ENCODE peak calls at places on chromosomes 13 and 19, in eight cellular contexts. One of them, this sample, is unnamed.

GRCh38 chr19:7257148-7258041 is 36.8 kb downstream of the INSR start:
- DNase-seq in IMR-90: peak; percentile 67
- DNase-seq in naive thymus-derived CD4-positive, alpha-beta T cell: no peak
- DNase-seq in left lung: no peak
- DNase-seq in heart right ventricle: no peak
- DNase-seq in upper lobe of left lung: peak; percentile 39
- DNase-seq in A549: peak; percentile 5
- DNase-seq in body of pancreas: peak; percentile 90
- DNase-seq in this sample: no peak

GRCh38 chr13:90299238-90299637 is 1048.2 kb upstream of the MIR17HG start:
- DNase-seq in A549: no peak
- DNase-seq in body of pancreas: no peak
- DNase-seq in heart right ventricle: no peak
- DNase-seq in left lung: no peak
- DNase-seq in upper lobe of left lung: no peak
- DNase-seq in IMR-90: no peak
- DNase-seq in naive thymus-derived CD4-positive, alpha-beta T cell: no peak
- DNase-seq in this sample: no peak

GRCh38 chr19:47228168-47228936 is 2.6 kb downstream of the BBC3 start:
- DNase-seq in A549: peak; percentile 85
- DNase-seq in heart right ventricle: peak; percentile 47
- DNase-seq in body of pancreas: peak; percentile 52
- DNase-seq in upper lobe of left lung: peak; percentile 71
- DNase-seq in naive thymus-derived CD4-positive, alpha-beta T cell: peak; percentile 52
- DNase-seq in left lung: no peak
- DNase-seq in IMR-90: peak; percentile 17
- DNase-seq in this sample: peak; percentile 37

GRCh38 chr13:27403252-27403678 is 21.2 kb upstream of the GTF3A start:
- DNase-seq in upper lobe of left lung: no peak
- DNase-seq in naive thymus-derived CD4-positive, alpha-beta T cell: no peak
- DNase-seq in A549: no peak
- DNase-seq in body of pancreas: no peak
- DNase-seq in left lung: no peak
- DNase-seq in heart right ventricle: no peak
- DNase-seq in IMR-90: peak; percentile 65
- DNase-seq in this sample: no peak

GRCh38 chr13:19845758-19846157 is 17.7 kb downstream of the ZMYM5 start:
- DNase-seq in left lung: no peak
- DNase-seq in body of pancreas: no peak
- DNase-seq in IMR-90: peak; percentile 99
- DNase-seq in naive thymus-derived CD4-positive, alpha-beta T cell: no peak
- DNase-seq in upper lobe of left lung: no peak
- DNase-seq in heart right ventricle: no peak
- DNase-seq in A549: peak; percentile 76
- DNase-seq in this sample: no peak

GRCh38 chr13:93244141-93244917 is 17.7 kb downstream of the GPC6 start:
- DNase-seq in upper lobe of left lung: no peak
- DNase-seq in body of pancreas: no peak
- DNase-seq in IMR-90: peak; percentile 67
- DNase-seq in naive thymus-derived CD4-positive, alpha-beta T cell: no peak
- DNase-seq in heart right ventricle: no peak
- DNase-seq in A549: no peak
- DNase-seq in left lung: no peak
- DNase-seq in this sample: no peak

GRCh38 chr19:10624585-10624984 is 768 bp upstream of the SLC44A2 start:
- DNase-seq in naive thymus-derived CD4-positive, alpha-beta T cell: peak; percentile 29
- DNase-seq in left lung: no peak
- DNase-seq in A549: no peak
- DNase-seq in heart right ventricle: no peak
- DNase-seq in upper lobe of left lung: no peak
- DNase-seq in body of pancreas: no peak
- DNase-seq in IMR-90: no peak
- DNase-seq in this sample: no peak

GRCh38 chr13:88086577-88086976 is 415.4 kb downstream of the SLITRK5 start:
- DNase-seq in naive thymus-derived CD4-positive, alpha-beta T cell: no peak
- DNase-seq in left lung: no peak
- DNase-seq in heart right ventricle: no peak
- DNase-seq in A549: no peak
- DNase-seq in body of pancreas: no peak
- DNase-seq in IMR-90: peak; percentile 22
- DNase-seq in upper lobe of left lung: no peak
- DNase-seq in this sample: no peak

GRCh38 chr19:3367572-3368440 is 1.4 kb downstream of the NFIC start:
- DNase-seq in IMR-90: no peak
- DNase-seq in upper lobe of left lung: peak; percentile 45
- DNase-seq in naive thymus-derived CD4-positive, alpha-beta T cell: no peak
- DNase-seq in body of pancreas: no peak
- DNase-seq in left lung: peak; percentile 85
- DNase-seq in A549: no peak
- DNase-seq in heart right ventricle: no peak
- DNase-seq in this sample: no peak

GRCh38 chr13:94121686-94122085 is 357.8 kb downstream of the DCT start:
- DNase-seq in body of pancreas: no peak
- DNase-seq in naive thymus-derived CD4-positive, alpha-beta T cell: no peak
- DNase-seq in upper lobe of left lung: no peak
- DNase-seq in left lung: no peak
- DNase-seq in IMR-90: peak; percentile 86
- DNase-seq in heart right ventricle: no peak
- DNase-seq in A549: no peak
- DNase-seq in this sample: no peak

GRCh38 chr13:41974262-41974900 is 13.5 kb upstream of the VWA8 start:
- DNase-seq in left lung: no peak
- DNase-seq in heart right ventricle: no peak
- DNase-seq in A549: no peak
- DNase-seq in naive thymus-derived CD4-positive, alpha-beta T cell: no peak
- DNase-seq in IMR-90: no peak
- DNase-seq in body of pancreas: no peak
- DNase-seq in upper lobe of left lung: no peak
- DNase-seq in this sample: peak; percentile 55

GRCh38 chr13:105783261-105783660 is 752.2 kb downstream of the EFNB2 start:
- DNase-seq in body of pancreas: no peak
- DNase-seq in IMR-90: no peak
- DNase-seq in left lung: no peak
- DNase-seq in A549: no peak
- DNase-seq in heart right ventricle: no peak
- DNase-seq in naive thymus-derived CD4-positive, alpha-beta T cell: no peak
- DNase-seq in upper lobe of left lung: no peak
- DNase-seq in this sample: no peak

GRCh38 chr19:2902590-2903218 is 2.0 kb downstream of the ZNF57 start:
- DNase-seq in upper lobe of left lung: no peak
- DNase-seq in body of pancreas: no peak
- DNase-seq in naive thymus-derived CD4-positive, alpha-beta T cell: no peak
- DNase-seq in IMR-90: no peak
- DNase-seq in heart right ventricle: no peak
- DNase-seq in A549: no peak
- DNase-seq in left lung: peak; percentile 55
- DNase-seq in this sample: no peak

GRCh38 chr13:50357586-50358118 is 342.4 kb downstream of the KCNRG start:
- DNase-seq in IMR-90: peak; percentile 93
- DNase-seq in naive thymus-derived CD4-positive, alpha-beta T cell: no peak
- DNase-seq in heart right ventricle: no peak
- DNase-seq in body of pancreas: peak; percentile 79
- DNase-seq in A549: no peak
- DNase-seq in upper lobe of left lung: peak; percentile 60
- DNase-seq in left lung: no peak
- DNase-seq in this sample: no peak

GRCh38 chr19:50817941-50818858 is 5.4 kb downstream of the KLK1 start:
- DNase-seq in IMR-90: no peak
- DNase-seq in left lung: peak; percentile 83
- DNase-seq in heart right ventricle: peak; percentile 48
- DNase-seq in naive thymus-derived CD4-positive, alpha-beta T cell: no peak
- DNase-seq in body of pancreas: peak; percentile 94
- DNase-seq in A549: peak; percentile 67
- DNase-seq in upper lobe of left lung: peak; percentile 28
- DNase-seq in this sample: peak; percentile 20

GRCh38 chr19:38685666-38686529 is 38.4 kb downstream of the ACTN4 start:
- DNase-seq in upper lobe of left lung: no peak
- DNase-seq in A549: peak; percentile 88
- DNase-seq in naive thymus-derived CD4-positive, alpha-beta T cell: no peak
- DNase-seq in heart right ventricle: no peak
- DNase-seq in left lung: no peak
- DNase-seq in IMR-90: peak; percentile 73
- DNase-seq in body of pancreas: no peak
- DNase-seq in this sample: no peak
- H3K4me1 ChIP-seq in upper lobe of left lung: peaks cover 91% of the 10 kb centered on the region
- H3K4me1 ChIP-seq in A549: peaks cover 90% of the 10 kb centered on the region
- H3K4me1 ChIP-seq in naive thymus-derived CD4-positive, alpha-beta T cell: peaks cover 68% of the 10 kb centered on the region
- H3K4me1 ChIP-seq in heart right ventricle: peaks cover 91% of the 10 kb centered on the region
- H3K4me1 ChIP-seq in left lung: peaks cover 45% of the 10 kb centered on the region
- H3K4me1 ChIP-seq in IMR-90: peaks cover 41% of the 10 kb centered on the region
- H3K4me1 ChIP-seq in body of pancreas: peaks cover 91% of the 10 kb centered on the region
- H3K4me1 ChIP-seq in this sample: peaks cover 57% of the 10 kb centered on the region

GRCh38 chr13:110921209-110921608 is 6.3 kb upstream of the ANKRD10 start:
- DNase-seq in upper lobe of left lung: no peak
- DNase-seq in IMR-90: no peak
- DNase-seq in body of pancreas: no peak
- DNase-seq in heart right ventricle: no peak
- DNase-seq in left lung: no peak
- DNase-seq in naive thymus-derived CD4-positive, alpha-beta T cell: no peak
- DNase-seq in A549: no peak
- DNase-seq in this sample: no peak

GRCh38 chr13:110922506-110922905 is 7.6 kb upstream of the ANKRD10 start:
- DNase-seq in naive thymus-derived CD4-positive, alpha-beta T cell: no peak
- DNase-seq in upper lobe of left lung: no peak
- DNase-seq in A549: no peak
- DNase-seq in body of pancreas: no peak
- DNase-seq in IMR-90: no peak
- DNase-seq in left lung: no peak
- DNase-seq in heart right ventricle: no peak
- DNase-seq in this sample: no peak

GRCh38 chr13:110921695-110922094 is 6.8 kb upstream of the ANKRD10 start:
- DNase-seq in heart right ventricle: no peak
- DNase-seq in body of pancreas: no peak
- DNase-seq in IMR-90: no peak
- DNase-seq in left lung: no peak
- DNase-seq in naive thymus-derived CD4-positive, alpha-beta T cell: no peak
- DNase-seq in upper lobe of left lung: no peak
- DNase-seq in A549: no peak
- DNase-seq in this sample: no peak

GRCh38 chr13:110923086-110923485 is 8.2 kb upstream of the ANKRD10 start:
- DNase-seq in body of pancreas: no peak
- DNase-seq in heart right ventricle: no peak
- DNase-seq in naive thymus-derived CD4-positive, alpha-beta T cell: no peak
- DNase-seq in A549: no peak
- DNase-seq in left lung: no peak
- DNase-seq in upper lobe of left lung: no peak
- DNase-seq in IMR-90: no peak
- DNase-seq in this sample: no peak

GRCh38 chr13:110920038-110920437 is 5.2 kb upstream of the ANKRD10 start:
- DNase-seq in naive thymus-derived CD4-positive, alpha-beta T cell: no peak
- DNase-seq in upper lobe of left lung: no peak
- DNase-seq in A549: no peak
- DNase-seq in IMR-90: no peak
- DNase-seq in heart right ventricle: peak; percentile 51
- DNase-seq in left lung: no peak
- DNase-seq in body of pancreas: peak; percentile 37
- DNase-seq in this sample: no peak
- H3K27ac ChIP-seq in naive thymus-derived CD4-positive, alpha-beta T cell: no peak overlapping the region
- H3K27ac ChIP-seq in upper lobe of left lung: no peak overlapping the region
- H3K27ac ChIP-seq in A549: no peak overlapping the region
- H3K27ac ChIP-seq in IMR-90: no peak overlapping the region
- H3K27ac ChIP-seq in heart right ventricle: peak overlapping the region; percentile 55
- H3K27ac ChIP-seq in left lung: no peak overlapping the region
- H3K27ac ChIP-seq in body of pancreas: no peak overlapping the region
- H3K27ac ChIP-seq in this sample: no peak overlapping the region

DNA sequence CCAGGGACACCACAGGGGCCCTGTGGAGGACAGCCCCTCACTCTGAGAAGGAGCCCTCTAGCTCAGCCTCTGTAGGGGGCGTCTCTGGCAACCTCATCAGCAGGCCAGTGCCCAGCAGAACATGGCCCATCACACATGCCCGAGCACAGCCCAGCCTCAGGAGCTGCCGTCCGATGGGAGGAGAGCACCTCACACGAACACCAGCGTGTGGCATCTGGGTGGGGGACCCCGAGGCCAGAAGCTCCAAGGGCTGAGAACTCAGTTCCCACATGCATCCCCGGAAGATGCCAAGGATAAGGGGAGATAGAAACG is 11.3 kb downstream of the SH3GL1 start:
- DNase-seq in A549: no peak
- DNase-seq in left lung: no peak
- DNase-seq in naive thymus-derived CD4-positive, alpha-beta T cell: no peak
- DNase-seq in heart right ventricle: no peak
- DNase-seq in IMR-90: no peak
- DNase-seq in upper lobe of left lung: no peak
- DNase-seq in body of pancreas: no peak
- DNase-seq in this sample: no peak
- H3K4me1 ChIP-seq in A549: no peaks in the 10 kb centered on the region
- H3K4me1 ChIP-seq in left lung: peaks cover 53% of the 10 kb centered on the region
- H3K4me1 ChIP-seq in naive thymus-derived CD4-positive, alpha-beta T cell: peaks cover 11% of the 10 kb centered on the region
- H3K4me1 ChIP-seq in heart right ventricle: peaks cover 69% of the 10 kb centered on the region
- H3K4me1 ChIP-seq in IMR-90: peaks cover 49% of the 10 kb centered on the region
- H3K4me1 ChIP-seq in upper lobe of left lung: peaks cover 59% of the 10 kb centered on the region
- H3K4me1 ChIP-seq in body of pancreas: peaks cover 57% of the 10 kb centered on the region
- H3K4me1 ChIP-seq in this sample: peaks cover 29% of the 10 kb centered on the region

GRCh38 chr13:99320693-99321481 is 13.7 kb upstream of the GPR183 start:
- DNase-seq in left lung: no peak
- DNase-seq in A549: peak; percentile 42
- DNase-seq in body of pancreas: no peak
- DNase-seq in upper lobe of left lung: no peak
- DNase-seq in IMR-90: peak; percentile 88
- DNase-seq in heart right ventricle: no peak
- DNase-seq in naive thymus-derived CD4-positive, alpha-beta T cell: no peak
- DNase-seq in this sample: peak; percentile 52

GRCh38 chr13:99326012-99326411 is 18.8 kb upstream of the GPR183 start:
- DNase-seq in body of pancreas: no peak
- DNase-seq in heart right ventricle: no peak
- DNase-seq in A549: no peak
- DNase-seq in IMR-90: no peak
- DNase-seq in naive thymus-derived CD4-positive, alpha-beta T cell: no peak
- DNase-seq in upper lobe of left lung: no peak
- DNase-seq in left lung: no peak
- DNase-seq in this sample: no peak

GRCh38 chr13:99322297-99323103 is 15.3 kb upstream of the GPR183 start:
- DNase-seq in left lung: no peak
- DNase-seq in body of pancreas: no peak
- DNase-seq in heart right ventricle: no peak
- DNase-seq in IMR-90: peak; percentile 89
- DNase-seq in A549: no peak
- DNase-seq in naive thymus-derived CD4-positive, alpha-beta T cell: peak; percentile 35
- DNase-seq in upper lobe of left lung: no peak
- DNase-seq in this sample: peak; percentile 61

GRCh38 chr13:99323488-99323887 is 16.3 kb upstream of the GPR183 start:
- DNase-seq in heart right ventricle: no peak
- DNase-seq in body of pancreas: no peak
- DNase-seq in left lung: no peak
- DNase-seq in IMR-90: peak; percentile 51
- DNase-seq in upper lobe of left lung: no peak
- DNase-seq in A549: no peak
- DNase-seq in naive thymus-derived CD4-positive, alpha-beta T cell: no peak
- DNase-seq in this sample: no peak

DNA sequence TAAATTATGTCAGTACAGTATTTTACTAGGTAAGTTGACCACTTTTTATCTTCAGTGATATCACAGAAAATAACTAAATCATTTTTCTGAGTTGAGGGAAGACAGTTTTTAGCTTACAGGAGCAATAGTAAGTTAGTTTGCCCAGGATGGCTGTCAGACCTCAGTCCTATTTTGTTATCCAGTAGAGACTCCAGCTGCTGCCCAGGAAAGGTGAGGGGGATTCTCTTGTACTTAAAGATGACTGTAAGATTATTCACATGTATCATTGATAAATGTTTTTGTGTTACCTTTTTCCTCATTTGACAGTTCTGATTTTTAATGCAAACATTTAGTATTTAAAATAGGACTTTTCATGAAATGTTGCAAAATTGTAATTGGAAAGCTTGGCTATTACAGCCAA is 14.5 kb upstream of the GPR183 start:
- DNase-seq in A549: no peak
- DNase-seq in naive thymus-derived CD4-positive, alpha-beta T cell: no peak
- DNase-seq in IMR-90: no peak
- DNase-seq in body of pancreas: no peak
- DNase-seq in upper lobe of left lung: no peak
- DNase-seq in left lung: no peak
- DNase-seq in heart right ventricle: no peak
- DNase-seq in this sample: no peak
- H3K27ac ChIP-seq in A549: no peak overlapping the region
- H3K27ac ChIP-seq in naive thymus-derived CD4-positive, alpha-beta T cell: peak overlapping the region; percentile 77
- H3K27ac ChIP-seq in IMR-90: no peak overlapping the region
- H3K27ac ChIP-seq in body of pancreas: no peak overlapping the region
- H3K27ac ChIP-seq in upper lobe of left lung: peak overlapping the region; percentile 40
- H3K27ac ChIP-seq in left lung: peak overlapping the region; percentile 70
- H3K27ac ChIP-seq in heart right ventricle: no peak overlapping the region
- H3K27ac ChIP-seq in this sample: peak overlapping the region; percentile 7

This sample was measured in CD8-positive, alpha-beta memory T cell.